ENCODE peak calls at places on chromosomes 3 and 15, in six cellular contexts. Z is stimulated activated CD8-positive, alpha-beta memory T cell treated with anti-CD3 and anti-CD28 coated beads, Interleukin-12 subunit alpha, Interleukin-12 subunit beta, amount 100 ng/mL, for 4 hours; Y is stimulated activated CD4-positive, alpha-beta T cell treated with anti-CD3 and anti-CD28 coated beads, Interleukin-15, amount 100 ng/mL, for 1 hour; O is NCI-H526; W is D721Med; B is lower leg skin. A is an unnamed sample.

GRCh38 chr15:65918357-65918920 is 49.1 kb downstream of the RAB11A start:
- DNase-seq in Z (no peak), B (no peak), Y (no peak), W (no peak), O (no peak), A (no peak)

GRCh38 chr3:34260266-34260990 is 462.0 kb downstream of the PDCD6IP start:
- DNase-seq in Z (no peak), O (no peak), W (no peak), Y (no peak), B (no peak), A (peak; percentile 53)

GRCh38 chr3:48426401-48426909 is 3.4 kb downstream of the PLXNB1 start:
- DNase-seq in Z (no peak), Y (no peak), O (no peak), B (no peak), W (no peak), A (no peak)

GRCh38 chr15:73352082-73352481 is 16.7 kb downstream of the HCN4 start:
- DNase-seq in Y (no peak), B (no peak), W (no peak), O (no peak), Z (no peak), A (no peak)

GRCh38 chr3:126257174-126257573 is 76.8 kb upstream of the ALDH1L1 start:
- DNase-seq in Z (no peak), Y (no peak), O (no peak), B (peak; percentile 62), W (no peak), A (no peak)

GRCh38 chr3:169453256-169454059 is 210.1 kb downstream of the MECOM start:
- DNase-seq in W (no peak), O (no peak), B (no peak), Z (no peak), Y (no peak), A (no peak)

GRCh38 chr3:193905993-193906396 is 230.0 kb upstream of the HES1 start:
- DNase-seq in O (no peak), Y (no peak), W (no peak), B (no peak), Z (no peak), A (no peak)

GRCh38 chr3:180420804-180421203 is 181.2 kb upstream of the TTC14 start:
- DNase-seq in W (no peak), Y (no peak), Z (no peak), B (no peak), O (no peak), A (no peak)

GRCh38 chr3:29226709-29227108 is 54.2 kb upstream of the RBMS3 start:
- DNase-seq in B (no peak), W (no peak), Y (no peak), Z (no peak), O (no peak), A (no peak)

GRCh38 chr3:4786431-4786830 is 192.8 kb upstream of the BHLHE40 start:
- DNase-seq in B (no peak), Y (no peak), W (no peak), O (no peak), Z (no peak), A (no peak)

GRCh38 chr3:174243194-174243593 is 615.9 kb upstream of the NAALADL2 start:
- DNase-seq in W (no peak), B (no peak), Z (no peak), Y (no peak), O (no peak), A (no peak)

GRCh38 chr15:40069178-40070165 is 30.5 kb upstream of the SRP14 start:
- DNase-seq in Y (no peak), B (peak; percentile 96), O (peak; percentile 76), W (no peak), Z (no peak), A (peak; percentile 83)

GRCh38 chr3:164194842-164195241 is 883.5 kb downstream of the SI start:
- DNase-seq in W (no peak), O (no peak), Y (no peak), B (no peak), Z (no peak), A (no peak)

GRCh38 chr15:98946301-98947255 is 61.0 kb downstream of the PGPEP1L start:
- DNase-seq in B (no peak), W (peak; percentile 74), O (no peak), Y (no peak), Z (no peak), A (no peak)

GRCh38 chr15:92810418-92811138 is 89.5 kb upstream of the CHD2 start:
- DNase-seq in O (peak; percentile 90), B (peak; percentile 93), Y (no peak), W (no peak), Z (no peak), A (no peak)

GRCh38 chr3:46380471-46381215 is 9.9 kb downstream of the CCR5 start:
- DNase-seq in Y (no peak), O (no peak), Z (no peak), W (no peak), B (no peak), A (no peak)

GRCh38 chr15:48510976-48511375 is 134.5 kb downstream of the FBN1 start:
- DNase-seq in B (no peak), O (no peak), Z (no peak), Y (no peak), W (no peak), A (no peak)

GRCh38 chr3:69683076-69683806 is 56.0 kb upstream of the MITF start:
- DNase-seq in B (no peak), O (no peak), Y (no peak), Z (no peak), W (no peak), A (no peak)

GRCh38 chr15:66830358-66830757 is 128.3 kb downstream of the SMAD6 start:
- DNase-seq in Z (no peak), W (no peak), Y (no peak), B (no peak), O (no peak), A (no peak)

GRCh38 chr15:95733931-95734330 is 596.6 kb upstream of the NR2F2 start:
- DNase-seq in Y (no peak), W (no peak), B (no peak), O (no peak), Z (no peak), A (no peak)

GRCh38 chr15:29131336-29132109 is 138.1 kb downstream of the NSMCE3 start:
- DNase-seq in W (no peak), O (no peak), Y (no peak), Z (no peak), B (no peak), A (no peak)

GRCh38 chr3:79887203-79887602 is 119.4 kb upstream of the ROBO1 start:
- DNase-seq in Z (no peak), B (no peak), O (no peak), W (no peak), Y (no peak), A (no peak)

GRCh38 chr3:134944429-134944828 is 149.4 kb downstream of the EPHB1 start:
- DNase-seq in Z (no peak), W (no peak), B (no peak), Y (no peak), O (no peak), A (no peak)

GRCh38 chr15:63601026-63601726 is 4.0 kb downstream of the FBXL22 start:
- DNase-seq in O (no peak), W (no peak), B (no peak), Y (no peak), Z (no peak), A (peak; percentile 60)

GRCh38 chr3:77038468-77038927 is 1.4 kb upstream of the ROBO2 start:
- DNase-seq in O (peak; percentile 41), W (no peak), Y (no peak), Z (no peak), B (peak; percentile 89), A (peak; percentile 79)

A was measured in ecto neural progenitor cell.